ENCODE peak calls at places on chromosomes 1 and 21, in nine cellular contexts. C, X, N, M, U, T, S, O and P are unnamed samples. For H3K4me1, the result is how much of the 10 kb centered on the place peaks cover.

GRCh38 chr1:197782719-197783328 is 7.5 kb upstream of the DENND1B start:
- DNase-seq in C (no peak), X (no peak), N (peak), M (no peak), U (no peak), T (no peak), S (no peak), O (no peak), P (no peak)

GRCh38 chr1:180229483-180230415 is at the start of gene LHX4:
- DNase-seq in C (no peak), X (peak), N (no peak), M (peak), U (peak), T (no peak), S (no peak), O (peak), P (no peak)

GRCh38 chr21:32382108-32382601 is 10.7 kb downstream of the URB1 start:
- DNase-seq in C (no peak), X (no peak), N (no peak), M (no peak), U (peak), T (no peak), S (no peak), O (no peak), P (no peak)

GRCh38 chr1:230043102-230043501 is 23.9 kb upstream of the GALNT2 start:
- DNase-seq in C (no peak), X (no peak), N (no peak), M (no peak), U (no peak), T (peak), S (no peak), O (no peak), P (no peak)

GRCh38 chr1:9929431-9930385 is 13.5 kb downstream of the LZIC start:
- DNase-seq in C (no peak), X (no peak), N (no peak), M (no peak), U (no peak), T (no peak), S (peak), O (no peak), P (no peak)

GRCh38 chr1:92380867-92381266 is 82.0 kb downstream of the RPAP2 start:
- DNase-seq in C (no peak), X (no peak), N (no peak), M (no peak), U (no peak), T (no peak), S (no peak), O (no peak), P (no peak)

GRCh38 chr1:235417101-235417697 is 50.0 kb downstream of the TBCE start:
- DNase-seq in C (peak), X (peak), N (peak), M (peak), U (peak), T (no peak), S (peak), O (peak), P (peak)

GRCh38 chr1:83920320-83920719 is 78.6 kb downstream of the TTLL7 start:
- DNase-seq in C (no peak), X (no peak), N (no peak), M (no peak), U (no peak), T (no peak), S (no peak), O (no peak), P (no peak)

GRCh38 chr1:177914603-177915002 is 55.3 kb downstream of the SEC16B start:
- DNase-seq in C (no peak), X (no peak), N (no peak), M (no peak), U (no peak), T (no peak), S (peak), O (no peak), P (no peak)

GRCh38 chr1:27682351-27682944 is 10.5 kb upstream of the IFI6 start:
- DNase-seq in C (no peak), X (no peak), N (no peak), M (no peak), U (no peak), T (no peak), S (peak), O (no peak), P (no peak)

GRCh38 chr1:15577691-15578090 is 7.2 kb downstream of the AGMAT start:
- DNase-seq in C (no peak), X (no peak), N (no peak), M (no peak), U (no peak), T (no peak), S (no peak), O (no peak), P (no peak)

GRCh38 chr1:40936878-40937484 is 42.5 kb upstream of the CTPS1 start:
- DNase-seq in C (no peak), X (no peak), N (no peak), M (no peak), U (no peak), T (no peak), S (no peak), O (no peak), P (no peak)

GRCh38 chr1:93448292-93448982 is 519 bp downstream of the FNBP1L start:
- DNase-seq in C (peak), X (peak), N (peak), M (peak), U (peak), T (no peak), S (peak), O (peak), P (no peak)

GRCh38 chr1:72018562-72018961 is 263.8 kb downstream of the NEGR1 start:
- DNase-seq in C (no peak), X (no peak), N (no peak), M (no peak), U (no peak), T (no peak), S (no peak), O (no peak), P (no peak)

GRCh38 chr1:89632213-89633102 is 462 bp upstream of the LRRC8C start:
- DNase-seq in C (peak), X (peak), N (peak), M (peak), U (peak), T (no peak), S (peak), O (peak), P (peak)
- TF ChIP-seq EP300 in C (no peak), X (no peak), N (no peak), M (no peak), U (no peak), T (no peak), S (no peak), O (no peak), P (no peak)

DNA sequence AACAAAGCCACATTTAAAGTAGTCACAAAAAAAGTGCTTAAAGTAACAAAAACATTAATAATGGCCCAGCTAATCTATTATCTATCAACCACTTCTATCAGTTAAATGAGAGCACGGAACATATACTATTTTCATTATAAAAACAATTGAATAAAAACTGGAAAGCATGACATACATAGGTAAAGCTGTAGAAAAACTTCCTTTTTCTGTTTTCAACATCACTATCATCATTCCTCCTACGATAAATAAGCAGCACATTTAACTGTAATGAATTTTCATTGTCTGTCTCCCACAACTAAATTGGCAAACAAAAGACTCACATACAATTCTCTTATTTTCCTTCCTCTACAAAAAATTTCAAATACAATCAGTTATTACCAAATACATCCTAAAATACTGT is 96.4 kb upstream of the DPH5 start:
- DNase-seq in C (no peak), X (no peak), N (no peak), M (no peak), U (no peak), T (no peak), S (no peak), O (no peak), P (no peak)
- H3K4me1 ChIP-seq in C (under half), X (under half), N (under half), M (under half), U (under half), T (under half), S (under half), O (under half), P (under half)

GRCh38 chr1:54255026-54255425 is 55.1 kb downstream of the MRPL37 start:
- DNase-seq in C (no peak), X (no peak), N (no peak), M (no peak), U (no peak), T (no peak), S (no peak), O (no peak), P (no peak)
- TF ChIP-seq EP300 in C (no peak), X (no peak), N (no peak), M (no peak), U (no peak), T (no peak), S (no peak), O (no peak), P (no peak)

GRCh38 chr1:201376107-201376463 is 1.4 kb downstream of the TNNT2 start:
- DNase-seq in C (no peak), X (no peak), N (no peak), M (no peak), U (no peak), T (no peak), S (no peak), O (no peak), P (no peak)
- H3K4me1 ChIP-seq in C (under half), X (under half), N (under half), M (under half), U (under half), T (under half), S (under half), O (under half), P (under half)

GRCh38 chr21:28439246-28439645 is 553.4 kb downstream of the LTN1 start:
- DNase-seq in C (no peak), X (no peak), N (no peak), M (no peak), U (no peak), T (no peak), S (no peak), O (no peak), P (no peak)
- TF ChIP-seq EP300 in C (no peak), X (no peak), N (no peak), M (no peak), U (no peak), T (no peak), S (no peak), O (no peak), P (no peak)

GRCh38 chr1:175829845-175830244 is 86.5 kb upstream of the TNR start:
- DNase-seq in C (no peak), X (no peak), N (no peak), M (no peak), U (no peak), T (no peak), S (no peak), O (no peak), P (no peak)

GRCh38 chr1:175834597-175834996 is 91.2 kb upstream of the TNR start:
- DNase-seq in C (no peak), X (no peak), N (no peak), M (no peak), U (no peak), T (no peak), S (no peak), O (no peak), P (no peak)

GRCh38 chr1:175830500-175830899 is 87.1 kb upstream of the TNR start:
- DNase-seq in C (no peak), X (no peak), N (no peak), M (no peak), U (no peak), T (no peak), S (no peak), O (no peak), P (no peak)

GRCh38 chr1:175833502-175833901 is 90.1 kb upstream of the TNR start:
- DNase-seq in C (no peak), X (no peak), N (no peak), M (no peak), U (no peak), T (no peak), S (no peak), O (no peak), P (no peak)
- H3K4me1 ChIP-seq in C (under half), X (under half), N (under half), M (under half), U (under half), T (under half), S (under half), O (under half), P (under half)

GRCh38 chr1:43299101-43299500 is 1.7 kb upstream of the TIE1 start:
- DNase-seq in C (no peak), X (no peak), N (no peak), M (no peak), U (no peak), T (no peak), S (no peak), O (no peak), P (no peak)
- TF ChIP-seq EP300 in C (no peak), X (no peak), N (no peak), M (no peak), U (no peak), T (no peak), S (no peak), O (no peak), P (no peak)

DNA sequence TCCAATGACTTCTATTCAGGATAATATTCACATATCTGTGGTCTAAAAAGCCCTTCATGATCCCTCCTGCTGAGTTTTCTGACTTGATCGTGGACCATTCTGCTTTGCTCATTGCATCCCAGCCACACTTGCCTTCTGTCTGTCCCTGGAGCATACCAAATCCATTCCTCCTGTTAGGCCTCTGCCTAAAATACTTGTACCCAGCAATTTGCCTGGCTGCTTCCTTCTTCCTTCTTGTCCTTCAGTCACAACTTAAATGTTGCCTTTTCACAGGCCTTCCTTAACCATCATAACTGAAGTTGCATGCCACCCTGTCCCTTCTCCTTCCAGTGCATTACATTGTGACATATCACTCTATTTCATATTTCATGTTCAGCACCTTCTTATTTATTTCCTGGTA is 4.3 kb downstream of the CR2 start:
- DNase-seq in C (no peak), X (no peak), N (no peak), M (no peak), U (no peak), T (no peak), S (no peak), O (no peak), P (no peak)
- H3K4me1 ChIP-seq in C (under half), X (under half), N (under half), M (under half), U (under half), T (under half), S (under half), O (under half), P (under half)

GRCh38 chr1:150186789-150187559 is 37.3 kb downstream of the PLEKHO1 start:
- DNase-seq in C (no peak), X (no peak), N (no peak), M (no peak), U (peak), T (no peak), S (peak), O (peak), P (no peak)
- TF ChIP-seq EP300 in C (no peak), X (no peak), N (no peak), M (no peak), U (no peak), T (no peak), S (no peak), O (no peak), P (no peak)